ENCODE peak calls at places on chromosomes 13 and 19, in ten cellular contexts. H, P, C, V, I, Z, O, G, J and R are unnamed samples.

GRCh38 chr13:79874396-79875360 is 393.7 kb downstream of the NDFIP2 start:
- DNase-seq in H (no peak), P (no peak), C (no peak), V (peak), I (no peak), Z (no peak), O (no peak), G (no peak), J (no peak), R (no peak)

GRCh38 chr19:17721821-17722220 is 2.5 kb downstream of the MAP1S start:
- DNase-seq in H (peak), P (no peak), C (no peak), V (peak), I (no peak), Z (no peak), O (no peak), G (peak), J (no peak), R (peak)

GRCh38 chr13:105721056-105721455 is 814.4 kb downstream of the EFNB2 start:
- DNase-seq in H (no peak), P (no peak), C (no peak), V (no peak), I (no peak), Z (no peak), O (no peak), G (no peak), J (no peak), R (peak)

GRCh38 chr13:110625771-110626321 is 10.5 kb downstream of the NAXD start:
- DNase-seq in H (no peak), P (no peak), C (no peak), V (no peak), I (no peak), Z (no peak), O (no peak), G (no peak), J (no peak), R (no peak)

GRCh38 chr19:42343344-42344110 is 18.1 kb downstream of the MEGF8 start:
- DNase-seq in H (no peak), P (no peak), C (no peak), V (no peak), I (no peak), Z (no peak), O (no peak), G (no peak), J (no peak), R (no peak)

GRCh38 chr19:32186542-32187330 is 158.7 kb upstream of the ZNF507 start:
- DNase-seq in H (no peak), P (no peak), C (no peak), V (no peak), I (no peak), Z (no peak), O (no peak), G (no peak), J (no peak), R (no peak)

GRCh38 chr19:49677232-49677881 is at the start of gene PRMT1:
- DNase-seq in H (peak), P (peak), C (peak), V (peak), I (no peak), Z (peak), O (no peak), G (no peak), J (peak), R (peak)

GRCh38 chr13:27660511-27660910 is 38.8 kb downstream of the POLR1D start:
- DNase-seq in H (no peak), P (no peak), C (no peak), V (no peak), I (no peak), Z (no peak), O (no peak), G (no peak), J (no peak), R (no peak)

GRCh38 chr19:41969196-41969595 is 10.1 kb upstream of the RABAC1 start:
- DNase-seq in H (no peak), P (no peak), C (no peak), V (no peak), I (no peak), Z (no peak), O (no peak), G (no peak), J (no peak), R (no peak)

GRCh38 chr13:32790731-32791130 is 204.5 kb downstream of the PDS5B start:
- DNase-seq in H (no peak), P (no peak), C (no peak), V (peak), I (no peak), Z (no peak), O (no peak), G (no peak), J (no peak), R (peak)

GRCh38 chr13:33290421-33290965 is 4.9 kb upstream of the STARD13 start:
- DNase-seq in H (no peak), P (no peak), C (no peak), V (no peak), I (no peak), Z (no peak), O (no peak), G (no peak), J (no peak), R (no peak)

GRCh38 chr19:50833117-50833801 is at the start of gene KLK15:
- DNase-seq in H (no peak), P (no peak), C (no peak), V (no peak), I (no peak), Z (no peak), O (no peak), G (peak), J (no peak), R (no peak)

GRCh38 chr19:55088021-55088451 is 12.4 kb downstream of the EPS8L1 start:
- DNase-seq in H (no peak), P (no peak), C (no peak), V (no peak), I (no peak), Z (no peak), O (no peak), G (no peak), J (no peak), R (no peak)

GRCh38 chr13:27523345-27524073 is 73.1 kb upstream of the MTIF3 start:
- DNase-seq in H (no peak), P (no peak), C (no peak), V (no peak), I (no peak), Z (no peak), O (no peak), G (no peak), J (no peak), R (no peak)

GRCh38 chr19:7459773-7460172 is 29.1 kb downstream of the PEX11G start:
- DNase-seq in H (no peak), P (no peak), C (no peak), V (no peak), I (no peak), Z (no peak), O (no peak), G (no peak), J (no peak), R (no peak)

GRCh38 chr13:20134732-20135131 is 26.1 kb downstream of the GJA3 start:
- DNase-seq in H (no peak), P (no peak), C (no peak), V (no peak), I (no peak), Z (no peak), O (no peak), G (no peak), J (no peak), R (no peak)

GRCh38 chr13:101452519-101453485 is at the start of gene ITGBL1:
- DNase-seq in H (no peak), P (no peak), C (no peak), V (peak), I (no peak), Z (no peak), O (no peak), G (peak), J (no peak), R (peak)

GRCh38 chr19:49017666-49018351 is 918 bp upstream of the LHB start:
- DNase-seq in H (peak), P (peak), C (no peak), V (peak), I (no peak), Z (peak), O (peak), G (peak), J (peak), R (peak)

GRCh38 chr19:42066075-42066754 is 3.8 kb downstream of the GRIK5 start:
- DNase-seq in H (peak), P (no peak), C (no peak), V (peak), I (no peak), Z (no peak), O (no peak), G (no peak), J (no peak), R (peak)

GRCh38 chr13:38348890-38349289 is 761 bp upstream of the UFM1 start:
- DNase-seq in H (peak), P (peak), C (peak), V (peak), I (no peak), Z (no peak), O (no peak), G (no peak), J (no peak), R (peak)

GRCh38 chr13:26498524-26499208 is 58.8 kb upstream of the WASF3 start:
- DNase-seq in H (no peak), P (no peak), C (no peak), V (peak), I (no peak), Z (no peak), O (no peak), G (no peak), J (no peak), R (peak)

GRCh38 chr13:50589139-50589538 is 254.4 kb downstream of the DLEU7 start:
- DNase-seq in H (peak), P (no peak), C (no peak), V (peak), I (no peak), Z (no peak), O (no peak), G (peak), J (no peak), R (peak)

GRCh38 chr19:5131031-5131865 is 162.3 kb downstream of the KDM4B start:
- DNase-seq in H (no peak), P (no peak), C (no peak), V (no peak), I (no peak), Z (peak), O (no peak), G (no peak), J (peak), R (no peak)

GRCh38 chr19:55441692-55442321 is 1.3 kb downstream of the SHISA7 start:
- DNase-seq in H (no peak), P (no peak), C (no peak), V (no peak), I (no peak), Z (no peak), O (no peak), G (no peak), J (no peak), R (no peak)

GRCh38 chr13:27806744-27807387 is 14.6 kb downstream of the GSX1 start:
- DNase-seq in H (no peak), P (no peak), C (no peak), V (no peak), I (no peak), Z (no peak), O (no peak), G (no peak), J (no peak), R (no peak)

GRCh38 chr19:49534632-49535385 is 7.0 kb downstream of the RCN3 start:
- DNase-seq in H (no peak), P (no peak), C (no peak), V (no peak), I (no peak), Z (no peak), O (no peak), G (no peak), J (no peak), R (no peak)

GRCh38 chr19:9995999-9996398 is 14.3 kb downstream of the COL5A3 start:
- DNase-seq in H (no peak), P (no peak), C (no peak), V (no peak), I (no peak), Z (no peak), O (no peak), G (no peak), J (no peak), R (no peak)

GRCh38 chr19:46134527-46134926 is 10.0 kb upstream of the IGFL3 start:
- DNase-seq in H (no peak), P (no peak), C (no peak), V (no peak), I (no peak), Z (no peak), O (no peak), G (no peak), J (no peak), R (no peak)

GRCh38 chr19:49243726-49244125 is 81.3 kb downstream of the SLC6A16 start:
- DNase-seq in H (no peak), P (no peak), C (no peak), V (no peak), I (no peak), Z (no peak), O (no peak), G (no peak), J (no peak), R (no peak)